ENCODE peak calls at places on chromosomes 1 and 21, in nine cellular contexts. One of them, this sample, is unnamed.

GRCh38 chr1:24535021-24535424 is 20.9 kb upstream of the NCMAP start:
- DNase-seq in thyroid gland: no peak
- DNase-seq in IMR-90: no peak
- DNase-seq in psoas muscle: no peak
- DNase-seq in neural crest cell: no peak
- DNase-seq in endothelial cell: no peak
- DNase-seq in GM20000: peak
- DNase-seq in CD8-positive, alpha-beta T cell: peak
- DNase-seq in GM23338: peak
- DNase-seq in this sample: no peak

GRCh38 chr1:15418811-15419515 is 9.3 kb downstream of the EFHD2 start:
- DNase-seq in thyroid gland: peak
- DNase-seq in IMR-90: no peak
- DNase-seq in psoas muscle: no peak
- DNase-seq in neural crest cell: no peak
- DNase-seq in endothelial cell: no peak
- DNase-seq in GM20000: no peak
- DNase-seq in CD8-positive, alpha-beta T cell: no peak
- DNase-seq in GM23338: no peak
- DNase-seq in this sample: no peak

GRCh38 chr1:81880781-81881180 is 80.0 kb downstream of the ADGRL2 start:
- DNase-seq in thyroid gland: no peak
- DNase-seq in IMR-90: peak
- DNase-seq in psoas muscle: no peak
- DNase-seq in neural crest cell: no peak
- DNase-seq in endothelial cell: no peak
- DNase-seq in GM20000: no peak
- DNase-seq in CD8-positive, alpha-beta T cell: no peak
- DNase-seq in GM23338: no peak
- DNase-seq in this sample: no peak

GRCh38 chr1:145885738-145886287 is at the start of gene ANKRD35:
- DNase-seq in thyroid gland: peak
- DNase-seq in IMR-90: peak
- DNase-seq in psoas muscle: peak
- DNase-seq in neural crest cell: peak
- DNase-seq in endothelial cell: peak
- DNase-seq in GM20000: peak
- DNase-seq in CD8-positive, alpha-beta T cell: peak
- DNase-seq in GM23338: peak
- DNase-seq in this sample: peak

GRCh38 chr1:112256413-112256812 is 139.6 kb upstream of the CTTNBP2NL start:
- DNase-seq in thyroid gland: no peak
- DNase-seq in IMR-90: no peak
- DNase-seq in psoas muscle: no peak
- DNase-seq in neural crest cell: no peak
- DNase-seq in endothelial cell: no peak
- DNase-seq in GM20000: no peak
- DNase-seq in CD8-positive, alpha-beta T cell: no peak
- DNase-seq in GM23338: no peak
- DNase-seq in this sample: no peak

GRCh38 chr1:21736876-21737275 is 46.1 kb downstream of the USP48 start:
- DNase-seq in thyroid gland: peak
- DNase-seq in IMR-90: no peak
- DNase-seq in psoas muscle: no peak
- DNase-seq in neural crest cell: no peak
- DNase-seq in endothelial cell: no peak
- DNase-seq in GM20000: no peak
- DNase-seq in CD8-positive, alpha-beta T cell: no peak
- DNase-seq in GM23338: no peak
- DNase-seq in this sample: no peak

GRCh38 chr1:25642710-25643109 is 26.1 kb downstream of the MAN1C1 start:
- DNase-seq in thyroid gland: no peak
- DNase-seq in IMR-90: peak
- DNase-seq in psoas muscle: no peak
- DNase-seq in neural crest cell: no peak
- DNase-seq in endothelial cell: no peak
- DNase-seq in GM20000: peak
- DNase-seq in CD8-positive, alpha-beta T cell: peak
- DNase-seq in GM23338: no peak
- DNase-seq in this sample: no peak

GRCh38 chr21:37574316-37574715 is 207.7 kb downstream of the DYRK1A start:
- DNase-seq in thyroid gland: no peak
- DNase-seq in IMR-90: no peak
- DNase-seq in psoas muscle: no peak
- DNase-seq in neural crest cell: no peak
- DNase-seq in endothelial cell: no peak
- DNase-seq in GM20000: no peak
- DNase-seq in CD8-positive, alpha-beta T cell: no peak
- DNase-seq in GM23338: no peak
- DNase-seq in this sample: no peak

GRCh38 chr1:9891207-9891606 is 18.9 kb downstream of the CTNNBIP1 start:
- DNase-seq in thyroid gland: no peak
- DNase-seq in IMR-90: peak
- DNase-seq in psoas muscle: no peak
- DNase-seq in neural crest cell: no peak
- DNase-seq in endothelial cell: no peak
- DNase-seq in GM20000: no peak
- DNase-seq in CD8-positive, alpha-beta T cell: no peak
- DNase-seq in GM23338: no peak
- DNase-seq in this sample: no peak

GRCh38 chr1:43443197-43443946 is 10.4 kb downstream of the HYI start:
- DNase-seq in thyroid gland: no peak
- DNase-seq in IMR-90: no peak
- DNase-seq in psoas muscle: no peak
- DNase-seq in neural crest cell: no peak
- DNase-seq in endothelial cell: no peak
- DNase-seq in GM20000: no peak
- DNase-seq in CD8-positive, alpha-beta T cell: no peak
- DNase-seq in GM23338: no peak
- DNase-seq in this sample: no peak

GRCh38 chr1:53060580-53060979 is 1.4 kb upstream of the PODN start:
- DNase-seq in thyroid gland: no peak
- DNase-seq in IMR-90: peak
- DNase-seq in psoas muscle: peak
- DNase-seq in neural crest cell: no peak
- DNase-seq in endothelial cell: no peak
- DNase-seq in GM20000: no peak
- DNase-seq in CD8-positive, alpha-beta T cell: no peak
- DNase-seq in GM23338: no peak
- DNase-seq in this sample: no peak

DNA sequence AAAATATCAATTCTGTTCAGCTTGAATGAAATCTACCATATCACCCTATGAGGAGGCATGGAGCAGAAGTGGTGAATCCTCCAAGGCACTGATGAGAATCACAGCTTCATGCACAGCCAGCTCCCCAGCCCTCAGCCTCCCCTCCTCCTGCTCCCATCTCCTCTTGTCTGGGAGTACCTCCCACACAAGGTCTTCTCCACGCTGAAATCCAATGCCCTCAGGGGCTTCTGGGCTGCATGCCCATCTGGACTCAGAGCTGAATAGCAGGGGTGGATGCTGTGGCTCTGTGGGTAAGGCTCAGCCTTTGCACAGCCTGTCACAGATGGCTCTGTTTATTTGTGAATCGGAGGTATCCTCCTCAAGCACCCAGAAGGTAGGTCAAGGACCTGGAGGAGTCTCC is 48.6 kb downstream of the KCNC4 start:
- DNase-seq in thyroid gland: no peak
- DNase-seq in IMR-90: peak
- DNase-seq in psoas muscle: no peak
- DNase-seq in neural crest cell: no peak
- DNase-seq in endothelial cell: no peak
- DNase-seq in GM20000: no peak
- DNase-seq in CD8-positive, alpha-beta T cell: no peak
- DNase-seq in GM23338: no peak
- DNase-seq in this sample: no peak
- TF ChIP-seq CTCF in thyroid gland: no peak
- TF ChIP-seq CTCF in IMR-90: no peak
- TF ChIP-seq CTCF in psoas muscle: no peak
- TF ChIP-seq CTCF in neural crest cell: no peak
- TF ChIP-seq CTCF in endothelial cell: no peak
- TF ChIP-seq CTCF in GM20000: no peak
- TF ChIP-seq CTCF in CD8-positive, alpha-beta T cell: no peak
- TF ChIP-seq CTCF in GM23338: no peak
- TF ChIP-seq CTCF in this sample: no peak

DNA sequence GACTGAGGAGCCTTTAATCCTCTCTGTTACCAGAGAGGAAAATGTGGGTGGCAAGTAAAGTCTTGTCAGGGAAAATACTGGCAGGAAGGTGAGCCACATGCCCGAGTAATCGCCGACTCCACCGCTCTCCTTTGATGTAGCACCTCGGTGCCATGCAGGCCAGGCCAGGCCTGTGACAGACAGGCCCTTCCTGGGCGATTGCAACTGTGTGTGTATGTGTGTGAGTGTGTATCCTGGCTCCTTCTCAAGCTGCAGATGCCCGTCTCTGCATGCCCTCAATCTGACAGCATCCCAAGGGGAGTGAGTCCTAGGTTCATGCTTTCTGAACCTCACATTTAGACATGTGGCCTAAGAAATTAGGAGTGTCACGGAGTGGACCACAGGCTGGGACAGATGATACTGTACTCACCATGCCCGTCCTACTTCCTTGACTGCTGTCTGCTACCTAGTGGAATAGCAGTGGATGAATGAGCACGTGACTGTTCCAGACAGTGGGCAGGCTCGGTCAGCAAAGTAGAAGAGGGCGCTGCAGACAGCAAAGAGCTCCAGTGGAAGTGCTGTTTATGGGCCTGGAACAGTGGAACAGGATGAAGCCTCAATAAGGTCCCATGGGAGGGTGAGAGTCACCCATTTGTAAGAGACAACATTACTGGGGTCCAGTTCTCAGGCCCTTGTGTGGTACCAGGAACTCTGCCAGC is 25.3 kb downstream of the SERTAD4 start:
- DNase-seq in thyroid gland: peak
- DNase-seq in IMR-90: no peak
- DNase-seq in psoas muscle: no peak
- DNase-seq in neural crest cell: no peak
- DNase-seq in endothelial cell: no peak
- DNase-seq in GM20000: no peak
- DNase-seq in CD8-positive, alpha-beta T cell: no peak
- DNase-seq in GM23338: no peak
- DNase-seq in this sample: no peak
- TF ChIP-seq CTCF in thyroid gland: peak
- TF ChIP-seq CTCF in IMR-90: no peak
- TF ChIP-seq CTCF in psoas muscle: no peak
- TF ChIP-seq CTCF in neural crest cell: no peak
- TF ChIP-seq CTCF in endothelial cell: no peak
- TF ChIP-seq CTCF in GM20000: no peak
- TF ChIP-seq CTCF in CD8-positive, alpha-beta T cell: no peak
- TF ChIP-seq CTCF in GM23338: no peak
- TF ChIP-seq CTCF in this sample: no peak

GRCh38 chr1:246647113-246647512 is 77.1 kb upstream of the SCCPDH start:
- DNase-seq in thyroid gland: no peak
- DNase-seq in IMR-90: peak
- DNase-seq in psoas muscle: peak
- DNase-seq in neural crest cell: peak
- DNase-seq in endothelial cell: peak
- DNase-seq in GM20000: no peak
- DNase-seq in CD8-positive, alpha-beta T cell: no peak
- DNase-seq in GM23338: peak
- DNase-seq in this sample: peak
- TF ChIP-seq CTCF in thyroid gland: peak
- TF ChIP-seq CTCF in IMR-90: peak
- TF ChIP-seq CTCF in psoas muscle: peak
- TF ChIP-seq CTCF in neural crest cell: peak
- TF ChIP-seq CTCF in endothelial cell: no peak
- TF ChIP-seq CTCF in GM20000: no peak
- TF ChIP-seq CTCF in CD8-positive, alpha-beta T cell: no peak
- TF ChIP-seq CTCF in GM23338: peak
- TF ChIP-seq CTCF in this sample: peak

GRCh38 chr1:67525053-67525760 is 95.0 kb upstream of the SERBP1 start:
- DNase-seq in thyroid gland: no peak
- DNase-seq in IMR-90: no peak
- DNase-seq in psoas muscle: no peak
- DNase-seq in neural crest cell: no peak
- DNase-seq in endothelial cell: no peak
- DNase-seq in GM20000: no peak
- DNase-seq in CD8-positive, alpha-beta T cell: no peak
- DNase-seq in GM23338: no peak
- DNase-seq in this sample: no peak

GRCh38 chr1:67522793-67523192 is 92.6 kb upstream of the SERBP1 start:
- DNase-seq in thyroid gland: no peak
- DNase-seq in IMR-90: no peak
- DNase-seq in psoas muscle: no peak
- DNase-seq in neural crest cell: no peak
- DNase-seq in endothelial cell: no peak
- DNase-seq in GM20000: no peak
- DNase-seq in CD8-positive, alpha-beta T cell: no peak
- DNase-seq in GM23338: no peak
- DNase-seq in this sample: no peak

GRCh38 chr1:67528141-67528540 is 97.9 kb upstream of the SERBP1 start:
- DNase-seq in thyroid gland: no peak
- DNase-seq in IMR-90: no peak
- DNase-seq in psoas muscle: no peak
- DNase-seq in neural crest cell: no peak
- DNase-seq in endothelial cell: no peak
- DNase-seq in GM20000: no peak
- DNase-seq in CD8-positive, alpha-beta T cell: no peak
- DNase-seq in GM23338: no peak
- DNase-seq in this sample: no peak

GRCh38 chr1:67522001-67522441 is 91.8 kb upstream of the SERBP1 start:
- DNase-seq in thyroid gland: no peak
- DNase-seq in IMR-90: no peak
- DNase-seq in psoas muscle: no peak
- DNase-seq in neural crest cell: no peak
- DNase-seq in endothelial cell: no peak
- DNase-seq in GM20000: no peak
- DNase-seq in CD8-positive, alpha-beta T cell: no peak
- DNase-seq in GM23338: no peak
- DNase-seq in this sample: no peak

DNA sequence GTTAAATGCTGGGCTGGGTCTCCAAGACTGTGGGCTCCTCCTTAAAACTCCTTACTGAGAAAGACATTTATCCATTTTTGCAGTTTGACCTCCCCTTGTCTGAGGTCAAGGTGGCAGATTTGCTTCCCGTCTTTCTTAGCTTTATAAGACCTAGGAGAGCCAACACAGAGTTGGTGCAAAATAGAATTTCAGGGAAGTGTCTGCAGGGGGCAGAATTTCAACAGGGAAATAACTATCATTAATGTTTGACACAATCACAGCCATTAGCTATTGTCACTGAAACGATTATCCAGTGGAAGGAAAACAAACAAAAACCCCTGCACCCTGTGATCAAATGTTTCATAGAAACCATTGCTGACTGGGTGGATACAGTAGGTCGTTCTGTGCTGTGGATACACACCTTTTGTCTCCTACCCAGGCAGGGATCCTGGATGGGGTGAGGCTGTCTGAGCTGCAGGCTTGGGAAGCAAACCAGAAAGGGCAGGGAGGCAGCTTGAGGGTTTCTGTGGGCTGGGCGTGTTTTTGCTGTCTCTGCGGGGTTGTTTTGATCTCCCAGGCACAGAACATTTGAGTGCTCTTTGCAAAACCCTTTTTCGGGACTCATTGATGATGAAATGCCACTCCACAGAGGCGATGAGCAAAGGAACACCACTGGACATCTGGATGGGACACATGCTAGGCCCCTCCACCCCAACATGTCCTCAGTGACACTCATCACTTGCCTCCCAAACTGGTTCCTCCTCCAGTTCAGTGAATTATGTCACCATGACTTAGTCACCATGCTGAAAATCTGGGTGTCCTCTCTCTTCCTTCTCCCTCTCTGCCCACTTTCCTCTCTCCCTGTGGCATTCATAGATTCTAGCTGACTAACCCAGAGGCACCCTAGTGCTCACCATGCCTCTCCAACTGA is 94.2 kb upstream of the SERBP1 start:
- DNase-seq in thyroid gland: peak
- DNase-seq in IMR-90: no peak
- DNase-seq in psoas muscle: no peak
- DNase-seq in neural crest cell: no peak
- DNase-seq in endothelial cell: no peak
- DNase-seq in GM20000: no peak
- DNase-seq in CD8-positive, alpha-beta T cell: no peak
- DNase-seq in GM23338: peak
- DNase-seq in this sample: no peak
- TF ChIP-seq CTCF in thyroid gland: no peak
- TF ChIP-seq CTCF in IMR-90: peak
- TF ChIP-seq CTCF in psoas muscle: no peak
- TF ChIP-seq CTCF in neural crest cell: peak
- TF ChIP-seq CTCF in endothelial cell: peak
- TF ChIP-seq CTCF in GM20000: no peak
- TF ChIP-seq CTCF in CD8-positive, alpha-beta T cell: no peak
- TF ChIP-seq CTCF in GM23338: peak
- TF ChIP-seq CTCF in this sample: no peak